ENCODE peak calls at places on chromosome 11, in nine cellular contexts. X is choroid plexus epithelial cell, R is LNCaP clone FGC, J is Peyer's patch, I is psoas muscle, Z is AG04450, W is HFF-Myc, G is foreskin fibroblast, Q is right lobe of liver. Y is an unnamed sample.

GRCh38 chr11:116993599-116993998 is 104.6 kb downstream of the SIK3 start:
- DNase-seq in X (peak; percentile 53), R (no peak), J (no peak), I (no peak), Z (no peak), W (no peak), G (peak; percentile 41), Q (no peak), Y (peak; percentile 23)

GRCh38 chr11:118908264-118908663 is 17.5 kb downstream of the BCL9L start:
- DNase-seq in X (no peak), R (no peak), J (no peak), I (no peak), Z (no peak), W (no peak), G (no peak), Q (no peak), Y (no peak)

GRCh38 chr11:34492806-34493414 is 20.7 kb downstream of the ELF5 start:
- DNase-seq in X (peak; percentile 80), R (peak; percentile 39), J (peak; percentile 68), I (peak; percentile 37), Z (no peak), W (peak; percentile 56), G (peak; percentile 82), Q (peak; percentile 43), Y (peak; percentile 66)

GRCh38 chr11:57597971-57598830 is 716 bp downstream of the SERPING1 start:
- DNase-seq in X (peak; percentile 69), R (no peak), J (no peak), I (peak; percentile 86), Z (no peak), W (no peak), G (peak; percentile 84), Q (peak; percentile 90), Y (peak; percentile 80)

GRCh38 chr11:117807482-117808272 is 10.7 kb upstream of the DSCAML1 start:
- DNase-seq in X (peak; percentile 77), R (no peak), J (peak; percentile 94), I (peak; percentile 74), Z (peak; percentile 29), W (no peak), G (peak; percentile 80), Q (peak; percentile 67), Y (peak; percentile 65)

GRCh38 chr11:117817213-117818035 is 7.1 kb downstream of the FXYD2 start:
- DNase-seq in X (peak; percentile 84), R (no peak), J (peak; percentile 79), I (peak; percentile 83), Z (peak; percentile 51), W (peak; percentile 62), G (peak; percentile 89), Q (peak; percentile 72), Y (peak; percentile 72)

GRCh38 chr11:128375941-128376340 is 211.4 kb downstream of the ETS1 start:
- DNase-seq in X (no peak), R (no peak), J (no peak), I (no peak), Z (no peak), W (no peak), G (no peak), Q (no peak), Y (no peak)

GRCh38 chr11:120835601-120836228 is 188.2 kb upstream of the TBCEL start:
- DNase-seq in X (no peak), R (no peak), J (no peak), I (no peak), Z (no peak), W (no peak), G (no peak), Q (no peak), Y (peak; percentile 4)

GRCh38 chr11:17076517-17077239 is 789 bp downstream of the RPS13 start:
- DNase-seq in X (peak; percentile 30), R (no peak), J (no peak), I (no peak), Z (no peak), W (no peak), G (peak; percentile 26), Q (no peak), Y (peak; percentile 27)

GRCh38 chr11:199782-200181 is 6.9 kb downstream of the SCGB1C1 start:
- DNase-seq in X (no peak), R (no peak), J (peak; percentile 14), I (no peak), Z (no peak), W (no peak), G (peak; percentile 42), Q (no peak), Y (no peak)

GRCh38 chr11:45512749-45513148 is 152.7 kb downstream of the CHST1 start:
- DNase-seq in X (no peak), R (no peak), J (no peak), I (no peak), Z (no peak), W (no peak), G (no peak), Q (no peak), Y (no peak)

GRCh38 chr11:41879186-41879738 is 419.8 kb upstream of the LRRC4C start:
- DNase-seq in X (peak; percentile 0), R (no peak), J (no peak), I (no peak), Z (no peak), W (no peak), G (no peak), Q (no peak), Y (peak; percentile 4)

GRCh38 chr11:125679397-125679796 is 1.2 kb downstream of the ACRV1 start:
- DNase-seq in X (peak; percentile 16), R (no peak), J (no peak), I (no peak), Z (no peak), W (no peak), G (peak; percentile 10), Q (no peak), Y (peak; percentile 5)

GRCh38 chr11:115706735-115707134 is 202.5 kb upstream of the CADM1 start:
- DNase-seq in X (no peak), R (no peak), J (no peak), I (no peak), Z (no peak), W (no peak), G (no peak), Q (no peak), Y (no peak)

GRCh38 chr11:66363187-66363601 is 8.4 kb downstream of the SLC29A2 start:
- DNase-seq in X (no peak), R (no peak), J (no peak), I (no peak), Z (no peak), W (no peak), G (no peak), Q (no peak), Y (no peak)

GRCh38 chr11:115060840-115061239 is 382.5 kb downstream of the NXPE2 start:
- DNase-seq in X (no peak), R (no peak), J (no peak), I (no peak), Z (no peak), W (no peak), G (no peak), Q (no peak), Y (no peak)

GRCh38 chr11:95093548-95093947 is 3.9 kb downstream of the ENDOD1 start:
- DNase-seq in X (no peak), R (no peak), J (peak; percentile 50), I (no peak), Z (no peak), W (no peak), G (no peak), Q (no peak), Y (no peak)

GRCh38 chr11:72497731-72498130 is 63.4 kb upstream of the CLPB start:
- DNase-seq in X (no peak), R (no peak), J (no peak), I (no peak), Z (no peak), W (no peak), G (no peak), Q (no peak), Y (no peak)
- TF ChIP-seq CTCF in X (no peak), R (no peak), J (no peak), I (no peak), Z (no peak), W (no peak), G (no peak), Q (no peak), Y (no peak)

GRCh38 chr11:100922116-100922515 is 207.5 kb downstream of the PGR start:
- DNase-seq in X (no peak), R (no peak), J (no peak), I (no peak), Z (no peak), W (no peak), G (no peak), Q (no peak), Y (no peak)
- H3K4me3 ChIP-seq in X (no peak overlapping the region), R (no peak overlapping the region), J (no peak overlapping the region), I (no peak overlapping the region), Z (no peak overlapping the region), W (no peak overlapping the region), G (no peak overlapping the region), Q (no peak overlapping the region), Y (no peak overlapping the region)

GRCh38 chr11:77231800-77232199 is 69.7 kb downstream of the GDPD4 start:
- DNase-seq in X (no peak), R (no peak), J (no peak), I (no peak), Z (no peak), W (no peak), G (no peak), Q (no peak), Y (no peak)
- TF ChIP-seq CTCF in X (no peak), R (no peak), J (no peak), I (no peak), Z (no peak), W (no peak), G (no peak), Q (no peak), Y (no peak)

GRCh38 chr11:132943737-132944556 is 588.4 kb downstream of the OPCML start:
- DNase-seq in X (no peak), R (no peak), J (no peak), I (no peak), Z (no peak), W (no peak), G (peak; percentile 48), Q (peak; percentile 27), Y (no peak)
- H3K4me3 ChIP-seq in X (peak overlapping the region; percentile 29), R (no peak overlapping the region), J (peak overlapping the region; percentile 39), I (peak overlapping the region; percentile 30), Z (peak overlapping the region; percentile 62), W (no peak overlapping the region), G (peak overlapping the region; percentile 45), Q (no peak overlapping the region), Y (no peak overlapping the region)

DNA sequence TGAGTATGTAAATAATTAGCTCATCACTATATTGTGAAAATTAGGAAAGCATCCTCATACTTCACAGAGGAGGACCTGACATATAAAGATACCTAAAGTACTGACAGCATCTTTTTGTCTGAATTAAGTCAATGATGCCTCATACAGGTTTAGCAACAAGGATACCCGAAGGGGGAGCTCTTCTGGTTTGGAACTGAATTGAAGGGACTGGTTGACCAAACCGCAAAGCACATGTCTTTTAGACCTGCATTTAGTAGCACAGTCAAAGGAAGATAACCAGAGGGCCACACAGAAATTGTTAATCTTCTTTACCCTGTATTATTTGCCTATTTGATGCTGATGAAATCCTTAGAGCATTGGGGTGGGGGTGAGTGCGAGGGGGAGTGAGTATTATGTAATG is 12.9 kb upstream of the WT1 start:
- DNase-seq in X (peak; percentile 73), R (peak; percentile 18), J (no peak), I (no peak), Z (no peak), W (peak; percentile 6), G (no peak), Q (no peak), Y (peak; percentile 14)
- TF ChIP-seq CTCF in X (peak; percentile 67), R (peak; percentile 52), J (no peak), I (no peak), Z (no peak), W (peak; percentile 21), G (no peak), Q (no peak), Y (peak; percentile 19)

GRCh38 chr11:84719935-84720577 is 907.1 kb downstream of the DLG2 start:
- DNase-seq in X (no peak), R (no peak), J (no peak), I (no peak), Z (no peak), W (no peak), G (no peak), Q (peak; percentile 29), Y (no peak)
- H3K4me3 ChIP-seq in X (peak overlapping the region; percentile 48), R (no peak overlapping the region), J (peak overlapping the region; percentile 49), I (peak overlapping the region; percentile 77), Z (no peak overlapping the region), W (no peak overlapping the region), G (no peak overlapping the region), Q (peak overlapping the region; percentile 29), Y (peak overlapping the region; percentile 17)

Y was measured in fibroblast of mammary gland.